ENCODE peak calls at places on chromosomes 5 and 9, in five cellular contexts. M is AG04450, O is lower leg skin, Q is body of pancreas, H is transverse colon. B is an unnamed sample.

GRCh38 chr9:88691096-88691495 is 156.1 kb downstream of the NXNL2 start:
- DNase-seq in Q (no peak), M (no peak), O (no peak), H (no peak), B (no peak)

GRCh38 chr9:135038331-135038730 is 49.1 kb upstream of the OLFM1 start:
- DNase-seq in H (no peak), M (no peak), O (no peak), Q (no peak), B (no peak)

GRCh38 chr9:125511780-125512179 is 195.2 kb downstream of the MAPKAP1 start:
- DNase-seq in H (no peak), M (no peak), O (no peak), Q (no peak), B (no peak)

GRCh38 chr5:142012186-142012785 is 541 bp downstream of the GNPDA1 start:
- DNase-seq in H (peak), M (no peak), Q (peak), O (peak), B (no peak)

GRCh38 chr9:752201-752600 is 89.3 kb upstream of the DMRT1 start:
- DNase-seq in O (no peak), M (peak), H (no peak), Q (no peak), B (no peak)

GRCh38 chr5:133049726-133050048 is 2.1 kb upstream of the HSPA4 start:
- DNase-seq in O (no peak), M (no peak), Q (no peak), H (no peak), B (no peak)

GRCh38 chr5:27191786-27192505 is 153.6 kb upstream of the CDH9 start:
- DNase-seq in M (no peak), Q (no peak), O (no peak), H (no peak), B (no peak)

GRCh38 chr9:20683351-20684034 is 566 bp upstream of the FOCAD start:
- DNase-seq in Q (peak), H (peak), O (peak), M (no peak), B (no peak)

GRCh38 chr5:158431369-158432029 is 572.6 kb upstream of the CLINT1 start:
- DNase-seq in O (peak), M (no peak), H (no peak), Q (peak), B (no peak)

GRCh38 chr9:36632892-36633291 is 60.2 kb downstream of the MELK start:
- DNase-seq in M (peak), Q (no peak), O (no peak), H (no peak), B (no peak)

GRCh38 chr5:92554447-92555085 is 1026.5 kb downstream of the NR2F1-AS1 start:
- DNase-seq in O (no peak), M (no peak), H (no peak), Q (no peak), B (no peak)

GRCh38 chr9:112789493-112789892 is 38.9 kb downstream of the SNX30 start:
- DNase-seq in H (no peak), O (no peak), M (no peak), Q (no peak), B (no peak)

GRCh38 chr5:57833489-57833888 is 350.9 kb upstream of the ACTBL2 start:
- DNase-seq in O (no peak), Q (peak), M (no peak), H (no peak), B (no peak)

GRCh38 chr9:114691046-114691955 is 9.3 kb upstream of the TEX48 start:
- DNase-seq in Q (no peak), O (no peak), M (peak), H (no peak), B (no peak)

GRCh38 chr9:75071530-75072122 is 16.3 kb downstream of the NMRK1 start:
- DNase-seq in Q (no peak), M (no peak), H (peak), O (peak), B (no peak)

GRCh38 chr9:89795555-89796195 is 190.9 kb downstream of the GADD45G start:
- DNase-seq in O (no peak), M (no peak), H (no peak), Q (no peak), B (no peak)

GRCh38 chr9:96129698-96130097 is 172.3 kb downstream of the HSD17B3 start:
- DNase-seq in O (no peak), Q (no peak), H (no peak), M (no peak), B (no peak)

GRCh38 chr5:1105350-1106265 is 6.3 kb downstream of the SLC12A7 start:
- DNase-seq in O (no peak), Q (peak), M (no peak), H (peak), B (no peak)

GRCh38 chr5:96957125-96958041 is 21.5 kb downstream of the LNPEP start:
- DNase-seq in H (no peak), O (no peak), M (no peak), Q (no peak), B (no peak)

GRCh38 chr5:147688965-147689364 is 93.6 kb downstream of the JAKMIP2 start:
- DNase-seq in M (no peak), Q (peak), H (peak), O (no peak), B (no peak)

GRCh38 chr5:180636016-180636402 is 13.4 kb downstream of the FLT4 start:
- DNase-seq in Q (no peak), M (no peak), O (no peak), H (no peak), B (no peak)

GRCh38 chr5:83844320-83845068 is 123.8 kb upstream of the HAPLN1 start:
- DNase-seq in H (peak), Q (no peak), M (peak), O (no peak), B (no peak)

GRCh38 chr5:3092664-3093063 is 341.2 kb upstream of the IRX2 start:
- DNase-seq in H (no peak), M (no peak), Q (no peak), O (no peak), B (no peak)

GRCh38 chr5:34521628-34522290 is 134.4 kb upstream of the RAI14 start:
- DNase-seq in M (no peak), H (no peak), O (no peak), Q (no peak), B (no peak)

GRCh38 chr9:3237121-3237520 is 288.7 kb downstream of the RFX3 start:
- DNase-seq in Q (no peak), H (no peak), O (no peak), M (no peak), B (no peak)

GRCh38 chr5:179409806-179410205 is 64.5 kb upstream of the ADAMTS2 start:
- DNase-seq in Q (no peak), O (no peak), M (no peak), H (no peak), B (no peak)

GRCh38 chr5:37777472-37778135 is 62.2 kb downstream of the GDNF start:
- DNase-seq in H (peak), M (no peak), Q (no peak), O (no peak), B (no peak)

GRCh38 chr9:93569775-93570174 is 6.6 kb upstream of the PHF2 start:
- DNase-seq in Q (no peak), O (no peak), M (no peak), H (no peak), B (no peak)

GRCh38 chr9:20728493-20729220 is 44.6 kb downstream of the FOCAD start:
- DNase-seq in H (no peak), O (no peak), M (no peak), Q (no peak), B (no peak)

GRCh38 chr9:92440751-92441046 is 16.4 kb upstream of the OMD start:
- DNase-seq in M (no peak), Q (no peak), O (no peak), H (no peak), B (no peak)

GRCh38 chr5:133245191-133246052 is 193.6 kb downstream of the HSPA4 start:
- DNase-seq in O (peak), M (peak), H (no peak), Q (no peak), B (no peak)

GRCh38 chr9:87502446-87503232 is 5.0 kb downstream of the DAPK1 start:
- DNase-seq in M (no peak), Q (peak), O (no peak), H (peak), B (no peak)

GRCh38 chr5:172773481-172774469 is 2.8 kb upstream of the DUSP1 start:
- DNase-seq in H (no peak), M (no peak), O (no peak), Q (no peak), B (peak)

GRCh38 chr5:129094087-129094923 is at the start of gene ISOC1:
- DNase-seq in Q (peak), H (peak), M (peak), O (peak), B (peak)

GRCh38 chr9:19409406-19410194 is 791 bp downstream of the ACER2 start:
- DNase-seq in Q (peak), M (no peak), H (peak), O (no peak), B (no peak)

GRCh38 chr5:84362061-84362720 is 22.5 kb downstream of the EDIL3 start:
- DNase-seq in O (no peak), H (no peak), Q (no peak), M (no peak), B (no peak)

GRCh38 chr9:132770775-132771310 is 100.6 kb downstream of the GTF3C4 start:
- DNase-seq in H (no peak), M (no peak), O (no peak), Q (no peak), B (no peak)

GRCh38 chr9:132769895-132770774 is 99.9 kb downstream of the GTF3C4 start:
- DNase-seq in Q (peak), H (peak), O (peak), M (no peak), B (peak)

GRCh38 chr9:132773764-132774339 is 103.6 kb downstream of the GTF3C4 start:
- DNase-seq in H (no peak), Q (no peak), M (no peak), O (no peak), B (no peak)

GRCh38 chr9:132773093-132773492 is 102.8 kb downstream of the GTF3C4 start:
- DNase-seq in H (no peak), M (no peak), Q (no peak), O (no peak), B (no peak)

DNA sequence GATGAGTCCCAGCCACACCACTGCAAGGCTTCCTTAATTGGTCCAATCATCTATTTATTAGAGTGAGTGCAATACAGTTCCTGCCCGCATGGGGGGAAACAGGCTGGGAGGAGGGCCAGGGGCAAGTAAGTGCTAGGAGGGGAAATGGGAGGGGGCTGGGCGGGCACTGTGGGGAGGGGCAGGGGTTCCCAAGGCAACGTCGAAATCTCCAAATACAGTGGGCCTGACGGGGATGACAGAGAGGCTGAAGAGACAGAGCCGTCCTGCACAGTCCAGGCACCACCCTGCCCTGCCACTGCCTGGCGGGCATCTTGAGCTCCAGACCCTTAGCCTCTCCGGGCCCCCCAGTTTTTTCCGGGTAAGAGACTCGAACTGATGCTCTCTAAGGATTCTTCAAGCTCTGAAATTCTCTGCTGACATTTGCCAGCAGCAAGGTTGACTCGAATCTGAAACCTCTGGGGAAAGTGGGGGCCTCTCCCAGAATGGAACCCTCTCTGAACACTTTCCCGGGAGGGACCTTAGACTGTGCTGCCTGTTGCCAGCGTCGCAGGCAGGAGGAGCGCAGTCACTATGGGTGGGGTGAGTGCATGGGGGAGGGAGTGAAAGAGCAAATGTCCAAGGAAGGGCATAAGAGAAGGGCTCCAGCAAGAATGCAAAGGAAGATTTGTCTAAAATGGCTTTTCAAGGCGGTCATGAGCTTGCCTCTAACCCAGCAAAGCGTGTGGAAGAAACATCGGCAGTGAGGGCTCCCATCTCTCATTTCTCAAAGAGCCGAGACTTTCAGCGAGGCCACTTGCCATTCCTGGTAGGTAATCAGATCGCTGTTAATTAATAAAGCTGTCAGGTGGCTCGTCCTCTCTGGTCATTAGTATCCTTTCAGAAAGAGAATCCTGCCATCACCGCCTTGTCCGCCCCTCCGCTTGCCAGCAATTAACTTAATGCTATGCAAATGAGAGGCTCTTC is 98.9 kb downstream of the GTF3C4 start:
- DNase-seq in M (no peak), O (no peak), H (peak), Q (peak), B (no peak)
- TF ChIP-seq CTCF in M (peak), O (no peak), H (peak), Q (peak), B (peak)

DNA sequence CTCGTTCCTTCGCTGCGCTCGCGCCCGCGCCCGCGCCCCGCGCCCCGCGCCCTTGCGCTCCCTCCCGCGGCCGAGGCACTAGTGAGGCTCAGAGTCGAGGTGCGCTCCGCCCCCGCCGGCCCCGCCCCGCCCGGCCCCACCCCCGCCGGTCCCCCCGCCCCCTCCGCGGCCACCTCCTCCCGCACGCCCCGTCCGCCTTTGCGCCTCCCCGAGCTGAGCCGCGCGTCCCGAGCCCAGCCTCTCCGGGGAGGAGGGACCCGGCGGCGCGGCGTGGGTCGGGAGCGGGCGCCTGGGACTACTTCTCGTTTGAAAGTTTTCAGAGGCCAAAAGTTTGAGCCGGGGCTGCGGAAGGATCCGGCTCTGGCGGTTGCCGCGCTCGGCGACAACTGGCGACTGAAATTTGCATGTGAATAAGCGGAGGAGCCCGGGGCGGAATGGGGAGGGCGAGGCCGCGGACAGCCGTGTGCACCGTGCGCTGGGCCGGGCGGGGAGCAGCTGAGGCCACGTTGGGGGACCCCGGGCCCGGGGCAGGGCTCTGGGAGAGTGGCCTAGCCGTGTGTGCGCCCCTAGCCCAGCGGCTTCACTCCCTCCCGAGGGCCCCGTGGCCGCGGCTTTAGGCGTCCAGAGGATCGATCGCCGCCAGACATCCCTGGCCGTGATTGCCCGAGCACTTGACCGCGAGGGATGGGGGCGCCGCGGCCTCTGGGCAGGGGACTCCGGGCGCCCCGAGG is at the start of gene NOTCH1:
- DNase-seq in Q (peak), O (peak), M (peak), H (peak), B (peak)
- TF ChIP-seq CTCF in Q (no peak), O (no peak), M (no peak), H (peak), B (no peak)

GRCh38 chr9:107712390-107712789 is 222.8 kb upstream of the KLF4 start:
- DNase-seq in O (no peak), M (no peak), Q (no peak), H (no peak), B (no peak)
- TF ChIP-seq CTCF in O (no peak), M (no peak), Q (no peak), H (peak), B (no peak)

GRCh38 chr9:120876842-120877240 is at the start of gene PHF19:
- DNase-seq in M (no peak), Q (no peak), O (no peak), H (no peak), B (no peak)

GRCh38 chr9:120878188-120879130 is 1.5 kb upstream of the PHF19 start:
- DNase-seq in H (no peak), Q (no peak), M (no peak), O (no peak), B (no peak)

GRCh38 chr9:120875643-120875953 is 1.4 kb downstream of the PHF19 start:
- DNase-seq in M (no peak), Q (no peak), O (no peak), H (no peak), B (no peak)

GRCh38 chr9:120875954-120876841 is 790 bp downstream of the PHF19 start:
- DNase-seq in H (peak), Q (peak), O (peak), M (no peak), B (no peak)

GRCh38 chr9:120877276-120878034 is 467 bp upstream of the PHF19 start:
- DNase-seq in Q (peak), M (no peak), H (peak), O (no peak), B (no peak)
- TF ChIP-seq CTCF in Q (no peak), M (peak), H (no peak), O (no peak), B (peak)

GRCh38 chr9:69601698-69602097 is 70.5 kb downstream of the APBA1 start:
- DNase-seq in Q (no peak), O (no peak), M (no peak), H (no peak), B (no peak)
- TF ChIP-seq CTCF in Q (no peak), O (no peak), M (no peak), H (no peak), B (no peak)

GRCh38 chr5:80799573-80799972 is 144.8 kb upstream of the DHFR start:
- DNase-seq in M (no peak), O (no peak), H (no peak), Q (no peak), B (no peak)

GRCh38 chr5:80809451-80809850 is 150.7 kb upstream of the RASGRF2 start:
- DNase-seq in H (no peak), O (no peak), M (no peak), Q (no peak), B (no peak)

GRCh38 chr5:80805038-80805437 is 150.3 kb upstream of the DHFR start:
- DNase-seq in O (no peak), M (no peak), Q (no peak), H (no peak), B (no peak)

GRCh38 chr5:80806929-80807328 is 152.1 kb upstream of the DHFR start:
- DNase-seq in H (no peak), O (no peak), Q (no peak), M (no peak), B (no peak)

DNA sequence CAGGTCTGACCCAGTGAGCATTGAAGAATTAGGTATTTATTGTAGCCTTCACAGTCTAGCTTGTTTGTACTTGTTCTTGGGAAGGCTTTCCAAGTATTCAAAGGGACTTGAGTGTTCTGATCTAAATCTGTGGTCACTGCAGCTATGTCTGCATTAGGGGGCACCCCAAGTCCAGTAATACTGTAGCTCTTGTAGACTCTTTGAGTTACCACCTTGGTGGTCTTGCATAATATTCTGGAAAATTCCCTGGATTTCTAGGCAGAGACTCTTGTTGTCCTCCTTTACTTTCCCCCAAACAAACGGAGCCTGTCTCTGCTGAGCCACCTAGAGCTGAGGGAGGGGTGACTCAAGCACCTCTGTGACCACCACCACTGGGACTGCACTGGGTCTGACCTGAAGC is 149.5 kb upstream of the DHFR start:
- DNase-seq in Q (no peak), H (no peak), O (no peak), M (no peak), B (no peak)
- TF ChIP-seq CTCF in Q (no peak), H (no peak), O (no peak), M (no peak), B (peak)

B was measured in D721Med.